ENCODE peak calls at places on chromosomes 16 and 17, in eight cellular contexts. I, G, H, T, Q, M, C and O are unnamed samples.

GRCh38 chr16:27639588-27640276 is 89.8 kb downstream of the KATNIP start:
- DNase-seq in T (peak; percentile 36), G (peak; percentile 2), Q (peak; percentile 53), I (peak; percentile 67), M (peak; percentile 83), C (peak; percentile 27), H (peak; percentile 65), O (peak; percentile 89)

GRCh38 chr17:65690626-65691310 is 129.3 kb upstream of the AXIN2 start:
- DNase-seq in G (no peak), M (no peak), Q (peak; percentile 41), I (no peak), C (no peak), H (no peak), T (no peak), O (no peak)

GRCh38 chr17:71870546-71870862 is 250.3 kb upstream of the SOX9 start:
- DNase-seq in M (peak; percentile 75), I (peak; percentile 47), H (no peak), G (no peak), Q (no peak), C (no peak), T (no peak), O (no peak)

GRCh38 chr17:48981927-48982539 is 13.6 kb upstream of the GIP start:
- DNase-seq in I (no peak), T (no peak), M (no peak), H (no peak), Q (peak; percentile 8), G (no peak), C (no peak), O (no peak)

GRCh38 chr17:79414063-79414462 is 196.8 kb downstream of the RBFOX3 start:
- DNase-seq in C (no peak), G (no peak), Q (no peak), H (no peak), T (no peak), I (no peak), M (no peak), O (no peak)

GRCh38 chr17:80671823-80672105 is 127.1 kb downstream of the RPTOR start:
- DNase-seq in I (no peak), C (no peak), M (no peak), H (no peak), Q (no peak), T (no peak), G (no peak), O (no peak)

GRCh38 chr16:4339909-4340308 is 11.2 kb downstream of the PAM16 start:
- DNase-seq in C (no peak), I (no peak), T (no peak), Q (no peak), M (peak; percentile 88), G (no peak), H (peak; percentile 52), O (peak; percentile 86)

GRCh38 chr17:83183150-83183820 is 103.9 kb downstream of the METRNL start:
- DNase-seq in G (no peak), C (no peak), I (no peak), Q (peak; percentile 26), H (no peak), T (no peak), M (no peak), O (peak; percentile 36)

GRCh38 chr16:82631701-82632685 is 5.2 kb downstream of the CDH13 start:
- DNase-seq in I (peak; percentile 25), H (peak; percentile 33), G (no peak), T (no peak), C (peak; percentile 23), Q (peak; percentile 50), M (peak; percentile 38), O (peak; percentile 71)

GRCh38 chr17:82608816-82609215 is 39.4 kb downstream of the WDR45B start:
- DNase-seq in G (no peak), H (no peak), M (no peak), T (no peak), C (no peak), Q (no peak), I (no peak), O (no peak)

GRCh38 chr17:22569459-22570143 is 877.3 kb downstream of the KCNJ18 start:
- DNase-seq in C (no peak), Q (no peak), I (no peak), M (no peak), G (no peak), T (no peak), H (no peak), O (peak; percentile 4)

GRCh38 chr16:78957328-78958100 is 643.0 kb downstream of the MAF start:
- DNase-seq in I (peak; percentile 88), T (no peak), Q (no peak), H (no peak), G (no peak), M (no peak), C (no peak), O (no peak)

GRCh38 chr16:85650864-85651811 is 37.6 kb downstream of the GINS2 start:
- DNase-seq in I (peak; percentile 68), M (peak; percentile 86), Q (no peak), H (no peak), G (no peak), C (peak; percentile 4), T (no peak), O (no peak)

GRCh38 chr17:78991017-78991783 is 11.5 kb upstream of the LGALS3BP start:
- DNase-seq in Q (no peak), T (no peak), H (no peak), C (no peak), M (peak; percentile 19), G (no peak), I (no peak), O (peak; percentile 79)

GRCh38 chr17:38891441-38891840 is 21.6 kb downstream of the LASP1 start:
- DNase-seq in M (no peak), G (no peak), T (no peak), I (no peak), C (no peak), Q (no peak), H (no peak), O (peak; percentile 68)

GRCh38 chr17:61063528-61063927 is 336.1 kb upstream of the TBX2 start:
- DNase-seq in H (no peak), Q (no peak), G (no peak), T (no peak), M (no peak), C (no peak), I (no peak), O (no peak)

GRCh38 chr17:61064087-61064951 is 335.3 kb upstream of the TBX2 start:
- DNase-seq in M (no peak), I (no peak), T (no peak), G (no peak), H (no peak), C (no peak), Q (no peak), O (no peak)

GRCh38 chr17:61070649-61071048 is 329.0 kb upstream of the TBX2 start:
- DNase-seq in I (no peak), G (no peak), T (no peak), M (no peak), C (no peak), Q (no peak), H (no peak), O (no peak)

DNA sequence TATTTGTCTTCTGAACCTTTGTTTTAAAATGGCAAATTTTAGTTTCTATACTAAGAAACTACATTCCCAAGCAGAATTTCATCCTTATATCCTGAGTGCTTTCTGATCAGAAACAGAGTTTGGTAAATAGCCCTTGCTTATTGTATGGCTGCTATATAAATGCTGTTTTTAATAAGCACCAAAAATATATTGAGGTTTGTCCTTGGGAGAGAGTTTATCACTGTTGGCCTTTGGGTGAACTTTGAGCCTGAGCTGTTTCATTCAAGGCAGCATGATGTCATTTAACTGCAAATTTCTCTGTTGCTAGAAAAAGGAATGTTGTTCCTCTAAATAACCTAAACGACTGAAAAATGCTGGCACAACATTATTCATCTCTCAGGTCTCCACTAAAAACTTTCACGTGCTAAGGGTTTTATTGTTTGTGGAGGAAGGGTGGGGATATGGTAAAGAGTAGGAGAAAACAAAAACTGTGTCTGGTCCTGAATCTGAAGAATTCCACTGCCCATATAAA is 334.3 kb upstream of the TBX2 start:
- DNase-seq in C (peak; percentile 58), H (peak; percentile 36), I (no peak), M (peak; percentile 40), Q (no peak), T (no peak), G (no peak), O (peak; percentile 68)
- H3K4me2 ChIP-seq in C (peak overlapping the region; percentile 6), H (peak overlapping the region; percentile 67), I (no peak overlapping the region), M (peak overlapping the region; percentile 54), Q (no peak overlapping the region), T (no peak overlapping the region), G (no peak overlapping the region), O (peak overlapping the region; percentile 43)

GRCh38 chr17:50534222-50534978 is 1.9 kb downstream of the EPN3 start:
- DNase-seq in Q (peak; percentile 76), H (no peak), T (no peak), I (peak; percentile 55), C (peak; percentile 29), G (no peak), M (peak; percentile 62), O (peak; percentile 87)
- H3K4me2 ChIP-seq in Q (peak overlapping the region; percentile 70), H (no peak overlapping the region), T (peak overlapping the region; percentile 93), I (peak overlapping the region; percentile 99), C (peak overlapping the region; percentile 74), G (no peak overlapping the region), M (peak overlapping the region; percentile 54), O (peak overlapping the region; percentile 56)

GRCh38 chr17:41536741-41537613 is 8.9 kb upstream of the KRT19 start:
- DNase-seq in G (no peak), I (no peak), C (no peak), M (no peak), Q (no peak), T (no peak), H (no peak), O (no peak)
- H3K4me2 ChIP-seq in G (no peak overlapping the region), I (no peak overlapping the region), C (no peak overlapping the region), M (no peak overlapping the region), Q (no peak overlapping the region), T (peak overlapping the region; percentile 55), H (no peak overlapping the region), O (no peak overlapping the region)

DNA sequence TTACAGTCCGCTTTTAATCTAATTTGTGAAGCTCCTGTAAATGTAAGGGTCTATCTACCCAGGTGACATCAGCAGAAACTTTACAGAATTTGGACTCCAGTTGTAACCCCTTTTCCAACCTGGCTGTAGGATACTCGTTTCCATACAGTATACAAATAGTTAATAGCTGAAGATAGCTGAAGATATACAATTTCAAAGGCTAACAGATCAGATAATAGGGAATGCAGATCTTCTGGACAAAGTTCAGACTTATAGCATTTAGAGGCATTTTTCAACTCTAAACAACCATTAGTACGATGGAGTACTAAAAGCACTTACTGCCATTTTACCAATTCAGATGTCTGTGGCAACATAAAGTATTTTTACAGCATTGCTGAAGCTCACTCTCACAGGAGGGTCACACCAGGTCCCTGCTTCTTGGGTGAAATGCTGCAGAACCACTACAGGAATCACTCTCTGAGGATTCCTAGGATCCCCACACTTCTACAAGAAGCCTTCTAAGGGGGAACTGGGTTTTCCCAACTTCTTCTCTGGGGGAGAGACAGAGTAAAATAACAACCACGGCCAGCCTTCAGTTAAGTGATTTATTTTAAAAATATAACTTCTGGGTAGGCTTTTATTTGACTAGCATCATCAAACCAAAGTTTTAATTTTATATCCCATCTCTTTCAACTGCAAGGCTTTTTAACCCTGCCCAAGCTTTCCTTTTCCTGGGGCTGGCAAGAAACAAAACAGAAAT is 2.9 kb downstream of the VEZF1 start:
- DNase-seq in Q (no peak), C (no peak), M (no peak), G (no peak), I (no peak), H (no peak), T (no peak), O (no peak)
- H3K4me2 ChIP-seq in Q (no peak overlapping the region), C (peak overlapping the region; percentile 87), M (peak overlapping the region; percentile 91), G (no peak overlapping the region), I (peak overlapping the region; percentile 94), H (peak overlapping the region; percentile 90), T (peak overlapping the region; percentile 87), O (peak overlapping the region; percentile 90)